ENCODE peak calls at places on chromosome 18, in nine cellular contexts. G is tibial nerve; C is IMR-90; T is CD8-positive, alpha-beta T cell; M is HepG2; F is K562; W is upper lobe of left lung; L is keratinocyte; Z is psoas muscle. A is an unnamed sample.

GRCh38 chr18:46336278-46337205 is 232.4 kb downstream of the HAUS1 start:
- DNase-seq in G (no peak), C (no peak), T (no peak), M (no peak), F (no peak), W (no peak), L (no peak), Z (no peak), A (no peak)

GRCh38 chr18:48590678-48591077 is 51.8 kb downstream of the CTIF start:
- DNase-seq in G (no peak), C (peak), T (no peak), M (no peak), F (no peak), W (no peak), L (no peak), Z (no peak), A (peak)

GRCh38 chr18:38453880-38454279 is 888.3 kb upstream of the CELF4 start:
- DNase-seq in G (no peak), C (no peak), T (no peak), M (no peak), F (no peak), W (no peak), L (no peak), Z (no peak), A (no peak)

GRCh38 chr18:9380571-9381390 is 46.2 kb downstream of the TWSG1 start:
- DNase-seq in G (no peak), C (peak), T (no peak), M (no peak), F (no peak), W (no peak), L (no peak), Z (no peak), A (peak)

GRCh38 chr18:8513249-8513648 is 96.0 kb upstream of the RAB12 start:
- DNase-seq in G (no peak), C (no peak), T (no peak), M (no peak), F (no peak), W (no peak), L (no peak), Z (no peak), A (no peak)

GRCh38 chr18:60508108-60508507 is 135.5 kb upstream of the MC4R start:
- DNase-seq in G (no peak), C (no peak), T (no peak), M (no peak), F (no peak), W (no peak), L (no peak), Z (no peak), A (no peak)

GRCh38 chr18:45626330-45627203 is 11.3 kb downstream of the SLC14A2 start:
- DNase-seq in G (no peak), C (peak), T (no peak), M (no peak), F (no peak), W (no peak), L (no peak), Z (no peak), A (peak)

GRCh38 chr18:35703043-35703688 is 121.6 kb downstream of the GALNT1 start:
- DNase-seq in G (no peak), C (peak), T (no peak), M (peak), F (no peak), W (no peak), L (no peak), Z (no peak), A (no peak)

GRCh38 chr18:48060947-48061346 is 130.5 kb upstream of the SMAD2 start:
- DNase-seq in G (no peak), C (no peak), T (no peak), M (peak), F (no peak), W (no peak), L (no peak), Z (no peak), A (no peak)

DNA sequence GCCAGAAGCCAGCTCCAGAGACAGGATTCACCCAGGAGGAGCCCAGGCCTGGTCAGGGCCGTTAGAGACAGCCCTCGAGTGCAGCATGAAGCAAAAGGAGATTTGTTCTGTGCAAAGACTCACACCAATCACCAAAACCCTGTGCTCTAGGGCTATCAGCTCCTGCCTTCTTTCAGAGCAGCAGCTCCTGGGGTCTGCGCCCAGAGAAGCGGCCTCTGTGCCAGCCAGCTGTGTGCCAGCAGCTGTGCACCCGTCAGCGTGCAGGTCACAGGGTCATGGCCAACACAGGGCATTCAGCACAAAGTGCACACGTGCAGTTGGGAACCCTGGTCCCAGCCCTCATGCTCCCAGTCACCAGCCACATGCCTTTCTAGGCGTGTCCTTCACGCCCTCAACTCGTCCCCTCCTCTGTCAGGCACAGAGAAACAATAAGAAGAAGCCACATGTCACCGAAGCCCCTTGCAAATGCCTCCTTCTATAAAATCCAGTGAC is 49.3 kb downstream of the ZNF516 start:
- DNase-seq in G (no peak), C (no peak), T (no peak), M (no peak), F (no peak), W (peak), L (no peak), Z (no peak), A (no peak)
- H3K27ac ChIP-seq in G (peak), C (peak), T (no peak), M (no peak), F (no peak), W (no peak), L (no peak), Z (peak), A (peak)

DNA sequence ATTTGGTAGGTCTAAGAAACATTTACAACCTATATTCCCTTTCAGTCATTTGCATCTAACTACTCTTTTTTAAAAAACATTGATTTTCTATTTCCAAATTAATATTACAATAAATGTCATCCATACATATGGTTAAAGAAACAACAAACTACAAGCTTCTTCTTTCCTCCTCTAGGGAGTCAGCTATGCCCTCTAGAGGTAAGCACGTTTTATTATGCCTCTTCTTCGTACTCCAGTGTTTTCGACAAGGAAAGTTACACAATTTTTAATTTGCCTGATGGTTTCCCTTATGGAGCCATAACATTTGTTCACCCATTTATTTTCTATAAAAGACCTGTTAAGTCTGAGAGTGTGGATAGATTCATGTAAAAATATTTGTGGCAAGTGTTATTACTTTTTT is 183.4 kb upstream of the CDH7 start:
- DNase-seq in G (no peak), C (no peak), T (no peak), M (peak), F (no peak), W (no peak), L (no peak), Z (no peak), A (no peak)
- TF ChIP-seq CTCF in G (peak), C (no peak), T (no peak), M (peak), F (no peak), W (no peak), L (peak), Z (no peak), A (peak)

GRCh38 chr18:22452226-22452668 is 34.5 kb upstream of the CTAGE1 start:
- DNase-seq in G (no peak), C (no peak), T (no peak), M (no peak), F (peak), W (no peak), L (no peak), Z (no peak), A (no peak)
- H3K27ac ChIP-seq in G (no peak), C (no peak), T (no peak), M (no peak), F (peak), W (no peak), L (no peak), Z (no peak), A (no peak)

GRCh38 chr18:77702686-77703085 is 453.0 kb downstream of the GALR1 start:
- DNase-seq in G (no peak), C (peak), T (no peak), M (peak), F (no peak), W (no peak), L (no peak), Z (no peak), A (peak)
- TF ChIP-seq CTCF in G (no peak), C (no peak), T (no peak), M (peak), F (peak), W (no peak), L (peak), Z (peak), A (peak)

A was measured in brain microvascular endothelial cell.